ENCODE peak calls at places on chromosomes 16 and 17, in nine cellular contexts. N is AML-193; Y is T-helper 9 cell; C is Peyer's patch; T is activated T-helper 1 cell treated with anti-CD3 and anti-CD28 coated beads, Interleukin-2, amount 50 U/mL, for 16 hours; B is fibroblast of mammary gland; V is T-helper 1 cell; I is A549; J is heart right ventricle. F is an unnamed sample.

GRCh38 chr17:45895304-45895968 is 1.1 kb downstream of the MAPT start:
- DNase-seq in N (no peak), Y (peak; percentile 6), C (no peak), T (no peak), B (no peak), V (no peak), I (peak; percentile 51), J (no peak), F (peak; percentile 7)

GRCh38 chr17:47726796-47727703 is 6.0 kb upstream of the TBX21 start:
- DNase-seq in N (no peak), Y (no peak), C (no peak), T (no peak), B (no peak), V (no peak), I (no peak), J (no peak), F (no peak)

GRCh38 chr17:45948498-45948880 is 50.6 kb upstream of the STH start:
- DNase-seq in N (no peak), Y (no peak), C (no peak), T (no peak), B (no peak), V (no peak), I (no peak), J (no peak), F (no peak)

GRCh38 chr16:14244344-14245010 is 173.4 kb downstream of the MRTFB start:
- DNase-seq in N (no peak), Y (no peak), C (no peak), T (no peak), B (peak; percentile 18), V (no peak), I (no peak), J (no peak), F (no peak)

GRCh38 chr16:54447606-54448440 is 161.2 kb upstream of the IRX3 start:
- DNase-seq in N (no peak), Y (no peak), C (no peak), T (no peak), B (peak; percentile 93), V (no peak), I (peak; percentile 50), J (no peak), F (no peak)

GRCh38 chr16:68883685-68884084 is 40.4 kb downstream of the TANGO6 start:
- DNase-seq in N (no peak), Y (no peak), C (no peak), T (no peak), B (no peak), V (no peak), I (no peak), J (no peak), F (no peak)

GRCh38 chr16:27698746-27699145 is 148.8 kb downstream of the KATNIP start:
- DNase-seq in N (no peak), Y (no peak), C (peak; percentile 23), T (no peak), B (no peak), V (no peak), I (no peak), J (no peak), F (no peak)

GRCh38 chr17:77884019-77884418 is 74.5 kb upstream of the TNRC6C start:
- DNase-seq in N (no peak), Y (no peak), C (no peak), T (no peak), B (no peak), V (no peak), I (no peak), J (peak; percentile 45), F (no peak)

GRCh38 chr16:30774367-30775130 is 12.4 kb downstream of the RNF40 start:
- DNase-seq in N (no peak), Y (no peak), C (no peak), T (no peak), B (no peak), V (no peak), I (no peak), J (no peak), F (no peak)

GRCh38 chr17:39599006-39599664 is 8.6 kb downstream of the NEUROD2 start:
- DNase-seq in N (no peak), Y (no peak), C (no peak), T (no peak), B (no peak), V (no peak), I (no peak), J (no peak), F (no peak)

GRCh38 chr17:72008236-72008874 is 112.5 kb upstream of the SOX9 start:
- DNase-seq in N (no peak), Y (no peak), C (no peak), T (no peak), B (peak; percentile 4), V (no peak), I (no peak), J (no peak), F (no peak)

GRCh38 chr16:87927195-87927562 is 9.2 kb downstream of the CA5A start:
- DNase-seq in N (no peak), Y (no peak), C (no peak), T (no peak), B (no peak), V (no peak), I (no peak), J (no peak), F (no peak)

GRCh38 chr16:50696575-50697420 is 3.4 kb downstream of the NOD2 start:
- DNase-seq in N (peak; percentile 54), Y (peak; percentile 58), C (peak; percentile 93), T (peak; percentile 42), B (peak; percentile 81), V (peak; percentile 51), I (peak; percentile 20), J (peak; percentile 75), F (peak; percentile 73)

GRCh38 chr16:22306788-22307187 is 9.6 kb downstream of the POLR3E start:
- DNase-seq in N (no peak), Y (no peak), C (no peak), T (no peak), B (no peak), V (no peak), I (no peak), J (no peak), F (no peak)

GRCh38 chr16:11613381-11614303 is 26.9 kb upstream of the LITAF start:
- DNase-seq in N (peak; percentile 40), Y (no peak), C (peak; percentile 89), T (no peak), B (no peak), V (no peak), I (no peak), J (peak; percentile 33), F (peak; percentile 73)

GRCh38 chr16:67697407-67697806 is 21.7 kb downstream of the GFOD2 start:
- DNase-seq in N (peak; percentile 79), Y (no peak), C (no peak), T (no peak), B (no peak), V (no peak), I (no peak), J (no peak), F (no peak)

F was measured in immature natural killer cell.